ENCODE peak calls at places on chromosomes 5 and 9, in nine cellular contexts. S is body of pancreas; N is testis; E is prostate gland; X is fibroblast of lung; U is AG04450; K is keratinocyte; C is CD8-positive, alpha-beta T cell; Y is tibial artery. R is an unnamed sample.
A peak's percentile ranks its signal among the peaks of the same experiment; 100 is the strongest.

GRCh38 chr9:89421595-89421994 is 76.3 kb downstream of the SEMA4D start:
- DNase-seq in S (no peak), N (no peak), E (no peak), X (peak; percentile 71), U (no peak), K (no peak), C (no peak), Y (no peak), R (no peak)

GRCh38 chr5:131630208-131630962 is 4.6 kb downstream of the RAPGEF6 start:
- DNase-seq in S (no peak), N (no peak), E (no peak), X (no peak), U (no peak), K (no peak), C (no peak), Y (no peak), R (no peak)

GRCh38 chr9:70590264-70590646 is 175.8 kb upstream of the KLF9 start:
- DNase-seq in S (no peak), N (no peak), E (no peak), X (peak; percentile 52), U (no peak), K (no peak), C (no peak), Y (no peak), R (no peak)

GRCh38 chr5:126938461-126938860 is 91.9 kb downstream of the MARCHF3 start:
- DNase-seq in S (no peak), N (no peak), E (no peak), X (peak; percentile 78), U (peak; percentile 41), K (no peak), C (no peak), Y (no peak), R (no peak)

GRCh38 chr5:176851871-176852270 is 41.5 kb downstream of the UNC5A start:
- DNase-seq in S (no peak), N (no peak), E (no peak), X (no peak), U (no peak), K (no peak), C (no peak), Y (no peak), R (no peak)

GRCh38 chr5:112795944-112796678 is 58.4 kb downstream of the APC start:
- DNase-seq in S (no peak), N (no peak), E (no peak), X (peak; percentile 44), U (no peak), K (no peak), C (no peak), Y (no peak), R (no peak)

GRCh38 chr5:106258591-106259125 is 1412.1 kb downstream of the EFNA5 start:
- DNase-seq in S (no peak), N (no peak), E (no peak), X (peak; percentile 59), U (no peak), K (no peak), C (no peak), Y (no peak), R (peak; percentile 21)

GRCh38 chr5:76807296-76807695 is 11.5 kb upstream of the F2RL1 start:
- DNase-seq in S (no peak), N (no peak), E (no peak), X (peak; percentile 94), U (no peak), K (no peak), C (no peak), Y (no peak), R (peak; percentile 90)

GRCh38 chr5:65022932-65023331 is 254.2 kb downstream of the CWC27 start:
- DNase-seq in S (no peak), N (no peak), E (no peak), X (no peak), U (no peak), K (no peak), C (no peak), Y (no peak), R (no peak)

GRCh38 chr5:23352437-23352836 is 155.0 kb upstream of the PRDM9 start:
- DNase-seq in S (no peak), N (peak; percentile 31), E (no peak), X (no peak), U (no peak), K (no peak), C (no peak), Y (no peak), R (no peak)

GRCh38 chr9:120258096-120258495 is 321.9 kb downstream of the CDK5RAP2 start:
- DNase-seq in S (no peak), N (no peak), E (no peak), X (no peak), U (no peak), K (no peak), C (no peak), Y (no peak), R (no peak)

GRCh38 chr5:34534237-34535108 is 121.7 kb upstream of the RAI14 start:
- DNase-seq in S (peak; percentile 25), N (no peak), E (no peak), X (peak; percentile 97), U (peak; percentile 87), K (no peak), C (no peak), Y (no peak), R (no peak)

GRCh38 chr5:1875481-1875842 is 7.3 kb downstream of the IRX4 start:
- DNase-seq in S (no peak), N (no peak), E (no peak), X (no peak), U (no peak), K (no peak), C (no peak), Y (no peak), R (no peak)

DNA sequence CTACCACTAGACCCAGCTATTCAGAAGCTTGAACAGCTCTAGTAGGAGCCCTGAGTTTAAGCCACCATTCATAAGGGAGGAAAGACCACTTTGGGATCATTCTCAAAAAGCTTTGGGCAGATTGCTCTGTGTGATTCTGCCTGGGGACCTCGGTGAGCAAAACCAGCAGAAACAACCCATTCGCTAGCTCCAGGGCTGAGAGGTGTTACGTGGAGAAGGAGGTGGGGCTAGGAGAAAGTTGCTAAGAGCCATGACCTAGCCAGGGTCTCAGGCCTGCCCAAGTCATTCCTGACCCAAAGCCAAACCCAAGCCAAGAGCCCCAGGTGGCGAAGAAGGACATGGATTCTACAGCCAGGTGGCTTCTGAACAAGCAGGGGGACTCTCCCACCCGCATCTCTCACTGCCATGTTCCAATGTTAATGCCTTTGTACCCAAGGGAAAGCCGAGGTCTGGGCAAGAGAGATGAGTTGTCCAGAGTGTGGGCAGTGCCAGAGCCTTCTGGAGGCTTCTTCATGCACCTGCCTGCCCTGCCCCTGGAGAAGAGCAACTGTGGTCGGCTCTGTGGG is 4.0 kb upstream of the BARHL1 start:
- DNase-seq in S (no peak), N (no peak), E (no peak), X (no peak), U (no peak), K (no peak), C (no peak), Y (no peak), R (no peak)
- H3K27me3 ChIP-seq in S (peaks cover 3% of the 10 kb centered on the region), N (no peaks in the 10 kb centered on the region), E (peaks cover 44% of the 10 kb centered on the region), X (peaks cover 50% of the 10 kb centered on the region), U (peaks cover 68% of the 10 kb centered on the region), K (peaks cover 78% of the 10 kb centered on the region), C (peaks cover 45% of the 10 kb centered on the region), Y (peaks cover 4% of the 10 kb centered on the region), R (peaks cover 76% of the 10 kb centered on the region)

GRCh38 chr9:134995792-134996120 is 78.0 kb upstream of the FCN1 start:
- DNase-seq in S (no peak), N (no peak), E (no peak), X (no peak), U (no peak), K (no peak), C (no peak), Y (no peak), R (no peak)
- H3K27me3 ChIP-seq in S (no peaks in the 10 kb centered on the region), N (no peaks in the 10 kb centered on the region), E (no peaks in the 10 kb centered on the region), X (no peaks in the 10 kb centered on the region), U (no peaks in the 10 kb centered on the region), K (peaks cover 5% of the 10 kb centered on the region), C (no peaks in the 10 kb centered on the region), Y (no peaks in the 10 kb centered on the region), R (no peaks in the 10 kb centered on the region)

GRCh38 chr5:115735108-115735998 is 81.1 kb downstream of the CDO1 start:
- DNase-seq in S (no peak), N (no peak), E (no peak), X (no peak), U (no peak), K (no peak), C (no peak), Y (peak; percentile 26), R (no peak)
- H3K27me3 ChIP-seq in S (no peaks in the 10 kb centered on the region), N (no peaks in the 10 kb centered on the region), E (no peaks in the 10 kb centered on the region), X (peaks cover 4% of the 10 kb centered on the region), U (no peaks in the 10 kb centered on the region), K (peaks cover 14% of the 10 kb centered on the region), C (no peaks in the 10 kb centered on the region), Y (no peaks in the 10 kb centered on the region), R (no peaks in the 10 kb centered on the region)

DNA sequence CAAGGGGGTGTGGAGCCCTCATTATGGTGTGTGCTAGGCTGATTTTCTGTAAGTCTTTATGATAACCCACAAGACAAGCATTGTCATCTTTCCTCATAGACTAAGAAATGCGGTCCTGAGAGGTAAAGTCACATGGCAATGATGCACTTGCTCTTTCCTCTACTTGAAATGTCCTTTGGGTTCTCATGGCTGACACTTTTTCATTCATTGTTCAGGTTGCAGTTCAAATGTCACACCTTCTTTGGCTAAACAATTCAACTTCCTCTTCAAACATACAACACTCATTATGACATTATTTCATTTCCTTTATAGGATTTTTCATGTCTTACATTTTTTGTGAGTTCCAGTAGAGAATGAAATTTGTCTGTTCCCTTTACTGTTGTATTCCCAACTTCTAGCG is 323.6 kb upstream of the PRR16 start:
- DNase-seq in S (no peak), N (no peak), E (no peak), X (no peak), U (no peak), K (no peak), C (no peak), Y (no peak), R (no peak)
- H3K27me3 ChIP-seq in S (no peaks in the 10 kb centered on the region), N (no peaks in the 10 kb centered on the region), E (no peaks in the 10 kb centered on the region), X (no peaks in the 10 kb centered on the region), U (no peaks in the 10 kb centered on the region), K (no peaks in the 10 kb centered on the region), C (no peaks in the 10 kb centered on the region), Y (no peaks in the 10 kb centered on the region), R (no peaks in the 10 kb centered on the region)

GRCh38 chr5:152051499-152052454 is 127.1 kb upstream of the GLRA1 start:
- DNase-seq in S (no peak), N (no peak), E (no peak), X (no peak), U (no peak), K (no peak), C (no peak), Y (no peak), R (no peak)
- H3K27me3 ChIP-seq in S (no peaks in the 10 kb centered on the region), N (no peaks in the 10 kb centered on the region), E (no peaks in the 10 kb centered on the region), X (no peaks in the 10 kb centered on the region), U (no peaks in the 10 kb centered on the region), K (no peaks in the 10 kb centered on the region), C (no peaks in the 10 kb centered on the region), Y (no peaks in the 10 kb centered on the region), R (no peaks in the 10 kb centered on the region)

R was measured in kidney epithelial cell.